ENCODE peak calls at places on chromosomes 16 and 17, in four cellular contexts. W, I, U and N are unnamed samples.
A peak's percentile ranks its signal among the peaks of the same experiment; 100 is the strongest.

GRCh38 chr17:54891176-54891821 is 9.4 kb upstream of the TOM1L1 start:
- DNase-seq in W (no peak), I (peak; percentile 76), U (peak; percentile 86), N (no peak)

GRCh38 chr17:260031-260791 is 78.8 kb upstream of the DOC2B start:
- DNase-seq in W (peak; percentile 19), I (no peak), U (no peak), N (no peak)

GRCh38 chr17:80862341-80862969 is 129.2 kb upstream of the CHMP6 start:
- DNase-seq in W (peak; percentile 38), I (no peak), U (no peak), N (no peak)

GRCh38 chr16:89079434-89079833 is 14.2 kb upstream of the ACSF3 start:
- DNase-seq in W (no peak), I (no peak), U (no peak), N (no peak)

GRCh38 chr16:85661131-85662035 is 27.4 kb downstream of the GINS2 start:
- DNase-seq in W (no peak), I (no peak), U (no peak), N (no peak)

GRCh38 chr16:21060027-21060510 is 90.6 kb downstream of the DNAH3 start:
- DNase-seq in W (no peak), I (no peak), U (no peak), N (no peak)

GRCh38 chr17:39599006-39599664 is 8.6 kb downstream of the NEUROD2 start:
- DNase-seq in W (no peak), I (no peak), U (no peak), N (no peak)

GRCh38 chr16:72246423-72246822 is 74.5 kb upstream of the PMFBP1 start:
- DNase-seq in W (no peak), I (no peak), U (no peak), N (no peak)

GRCh38 chr16:11869657-11870228 is 18.4 kb upstream of the RSL1D1 start:
- DNase-seq in W (no peak), I (no peak), U (no peak), N (no peak)

GRCh38 chr17:82217530-82218204 is 5.0 kb upstream of the CCDC57 start:
- DNase-seq in W (peak; percentile 77), I (peak; percentile 92), U (peak; percentile 88), N (no peak)

GRCh38 chr16:17448640-17449638 is 21.8 kb downstream of the XYLT1 start:
- DNase-seq in W (no peak), I (no peak), U (no peak), N (peak; percentile 65)
- TF ChIP-seq CTCF in W (no peak), I (no peak), U (no peak), N (no peak)

GRCh38 chr17:19933221-19933620 is 44.4 kb downstream of the AKAP10 start:
- DNase-seq in W (no peak), I (peak; percentile 22), U (peak; percentile 65), N (no peak)
- TF ChIP-seq CTCF in W (no peak), I (no peak), U (no peak), N (no peak)

DNA sequence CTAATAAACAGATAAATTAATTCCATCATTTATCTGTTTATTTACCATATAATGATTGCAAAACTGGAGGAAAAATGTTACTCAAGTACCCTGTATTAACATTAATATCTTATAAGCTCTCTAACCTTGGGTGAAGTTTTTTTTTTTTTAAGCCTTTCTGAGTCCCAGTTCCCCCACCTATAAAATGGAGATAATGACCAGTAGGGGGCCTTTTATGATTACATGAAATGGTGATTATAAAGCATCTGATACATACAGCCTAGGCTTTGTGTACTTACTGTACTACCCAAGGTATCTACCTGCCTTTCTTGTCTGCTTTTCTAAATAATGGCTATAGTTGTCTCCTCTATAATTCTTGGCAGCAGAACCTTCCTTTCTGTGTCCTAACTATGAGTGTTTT is 22.6 kb downstream of the LRRC36 start:
- DNase-seq in W (no peak), I (peak; percentile 41), U (peak; percentile 52), N (no peak)
- TF ChIP-seq CTCF in W (peak; percentile 34), I (peak; percentile 46), U (peak; percentile 49), N (peak; percentile 62)

GRCh38 chr17:28370744-28371103 is 617 bp upstream of the VTN start:
- DNase-seq in W (no peak), I (no peak), U (no peak), N (no peak)

GRCh38 chr17:28368306-28368831 is 1.7 kb downstream of the VTN start:
- DNase-seq in W (peak; percentile 87), I (no peak), U (no peak), N (no peak)

GRCh38 chr17:28368915-28369683 is 1.0 kb downstream of the VTN start:
- DNase-seq in W (no peak), I (no peak), U (no peak), N (no peak)

GRCh38 chr17:28370035-28370743 is at the start of gene VTN:
- DNase-seq in W (peak; percentile 100), I (peak; percentile 70), U (peak; percentile 26), N (no peak)

GRCh38 chr17:28369684-28370034 is 448 bp downstream of the VTN start:
- DNase-seq in W (peak; percentile 85), I (no peak), U (no peak), N (peak; percentile 27)
- TF ChIP-seq CTCF in W (peak; percentile 75), I (no peak), U (no peak), N (no peak)

GRCh38 chr16:29816694-29817441 is 916 bp downstream of the PAGR1 start:
- DNase-seq in W (peak; percentile 65), I (peak; percentile 69), U (peak; percentile 64), N (peak; percentile 85)
- TF ChIP-seq CTCF in W (peak; percentile 3), I (peak; percentile 24), U (peak; percentile 35), N (no peak)

GRCh38 chr17:9381068-9381467 is 194.6 kb downstream of the STX8 start:
- DNase-seq in W (no peak), I (no peak), U (no peak), N (no peak)

GRCh38 chr17:9383828-9384227 is 191.8 kb downstream of the STX8 start:
- DNase-seq in W (no peak), I (no peak), U (no peak), N (no peak)

GRCh38 chr17:9389116-9389515 is 186.5 kb downstream of the STX8 start:
- DNase-seq in W (no peak), I (peak; percentile 85), U (peak; percentile 98), N (peak; percentile 5)

DNA sequence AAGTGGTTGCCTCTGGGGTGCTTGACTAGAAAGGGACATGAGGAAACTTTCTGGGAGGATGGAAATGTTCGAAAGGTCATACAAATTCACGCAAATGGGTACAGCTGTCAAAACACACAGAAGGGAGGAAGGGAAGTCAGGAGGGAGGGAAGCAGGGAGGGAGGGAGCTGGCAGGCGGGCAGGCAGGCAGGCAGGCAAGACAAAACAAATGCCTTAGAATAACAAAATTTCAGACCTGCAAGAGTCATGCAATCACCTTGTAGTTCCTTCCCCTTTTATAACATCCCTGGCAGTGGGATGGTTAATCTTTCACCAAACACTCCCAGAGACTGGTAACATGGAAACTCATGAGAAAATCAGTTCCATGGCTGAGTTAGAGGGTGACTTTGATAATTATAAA is 189.2 kb downstream of the STX8 start:
- DNase-seq in W (no peak), I (peak; percentile 24), U (peak; percentile 62), N (no peak)
- TF ChIP-seq CTCF in W (no peak), I (no peak), U (no peak), N (no peak)

DNA sequence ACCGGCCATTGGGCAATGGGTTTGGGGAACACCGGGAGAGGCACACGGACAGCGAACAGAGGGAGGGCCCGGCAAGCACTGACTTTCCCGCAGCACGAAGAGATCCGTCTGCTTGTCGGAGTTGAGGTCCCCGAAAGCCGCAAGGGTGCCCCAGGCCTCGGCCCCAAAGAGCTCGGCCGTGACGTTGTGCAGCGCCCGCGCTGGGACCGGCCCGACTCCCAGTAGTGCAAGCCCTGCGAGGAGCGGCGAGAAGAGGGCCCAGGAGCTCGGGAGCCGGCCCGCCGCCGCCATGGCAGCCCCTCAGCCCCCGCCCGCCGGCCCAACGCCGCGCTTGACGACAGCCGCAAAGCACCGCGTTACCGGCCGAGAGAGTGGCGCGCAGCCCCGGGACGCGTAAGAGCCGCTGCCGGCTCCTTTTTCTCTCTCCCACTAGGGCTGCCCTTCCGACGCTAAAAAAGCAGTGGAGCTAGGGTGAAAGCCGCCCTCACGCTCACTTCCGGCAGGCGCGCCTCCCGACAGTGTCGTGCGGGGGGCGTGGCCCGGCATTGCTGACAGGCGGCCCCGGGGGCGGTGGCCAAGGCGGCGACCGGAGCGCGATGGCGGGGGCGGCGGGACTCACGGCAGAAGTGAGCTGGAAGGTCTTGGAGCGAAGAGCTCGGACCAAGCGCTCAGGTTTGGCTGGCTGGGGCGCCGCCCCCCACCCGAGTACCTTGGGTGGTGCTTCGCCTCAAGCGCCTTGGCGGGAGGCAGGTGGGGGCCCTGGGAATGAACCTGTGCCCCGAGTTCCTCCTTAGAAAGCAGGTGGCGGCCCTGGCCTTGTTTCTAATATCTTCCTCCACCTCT is at the start of the genes ITFG1 and PHKB:
- DNase-seq in W (peak; percentile 93), I (peak; percentile 92), U (peak; percentile 93), N (peak; percentile 97)
- TF ChIP-seq CTCF in W (no peak), I (no peak), U (peak; percentile 20), N (no peak)

GRCh38 chr16:2824626-2825025 is 5.5 kb upstream of the ZG16B start:
- DNase-seq in W (no peak), I (no peak), U (no peak), N (no peak)

GRCh38 chr16:2821483-2822157 is 4.6 kb downstream of the PRSS21 start:
- DNase-seq in W (no peak), I (no peak), U (no peak), N (no peak)

GRCh38 chr16:2820836-2821482 is 3.9 kb downstream of the PRSS21 start:
- DNase-seq in W (no peak), I (no peak), U (no peak), N (no peak)

GRCh38 chr16:2819939-2820835 is 3.1 kb downstream of the PRSS21 start:
- DNase-seq in W (no peak), I (no peak), U (no peak), N (no peak)

DNA sequence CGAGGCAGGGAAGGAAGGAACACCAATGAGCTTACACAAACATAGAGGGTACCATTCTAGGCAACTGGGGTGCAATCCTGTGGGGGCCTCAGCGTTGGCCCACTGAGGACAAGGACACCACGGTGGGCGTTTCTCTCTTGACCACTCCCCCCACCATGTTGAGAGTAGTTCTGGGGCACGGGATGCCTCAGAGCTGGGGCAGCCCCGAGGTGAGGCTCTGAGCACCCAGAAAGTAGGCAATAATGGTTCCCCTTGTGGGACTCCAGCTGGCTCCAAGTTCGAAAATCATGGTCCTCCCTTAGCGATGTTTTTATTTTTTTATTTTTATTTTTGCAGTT is 5.1 kb downstream of the PRSS21 start:
- DNase-seq in W (no peak), I (no peak), U (no peak), N (no peak)
- TF ChIP-seq CTCF in W (no peak), I (no peak), U (no peak), N (no peak)

DNA sequence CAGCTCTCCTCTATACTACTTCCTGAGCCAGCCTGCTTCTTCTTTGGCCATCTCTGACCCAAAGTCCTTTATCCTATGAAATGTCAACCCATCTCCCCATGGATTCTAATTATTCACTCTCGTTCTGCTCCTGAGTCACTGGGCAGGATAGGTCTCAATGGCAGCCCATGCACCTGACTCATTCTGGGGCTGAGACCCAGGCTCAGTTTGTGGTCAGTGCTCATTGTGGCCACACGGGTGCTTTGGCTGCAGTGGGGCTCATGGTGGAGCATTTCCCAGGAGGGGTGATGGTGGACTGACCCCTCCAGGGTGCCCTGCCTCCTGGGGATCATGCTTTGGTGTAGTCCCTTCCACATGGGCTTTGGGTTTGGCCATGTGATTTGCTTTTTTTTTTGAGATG is 154.8 kb upstream of the WSCD1 start:
- DNase-seq in W (no peak), I (no peak), U (no peak), N (no peak)
- TF ChIP-seq CTCF in W (no peak), I (no peak), U (no peak), N (no peak)